ENCODE peak calls at places on chromosomes 16 and 17, in five cellular contexts. A, D, G, J and H are unnamed samples.

GRCh38 chr16:75559564-75560372 is 3.7 kb upstream of the TMEM231 start:
- DNase-seq in A (peak; percentile 27), D (peak; percentile 11), G (peak; percentile 51), J (peak; percentile 71), H (peak; percentile 59)

GRCh38 chr16:1497014-1497598 is 3.9 kb downstream of the TELO2 start:
- DNase-seq in A (no peak), D (no peak), G (no peak), J (no peak), H (no peak)

GRCh38 chr16:82631701-82632685 is 5.2 kb downstream of the CDH13 start:
- DNase-seq in A (peak; percentile 43), D (peak; percentile 17), G (peak; percentile 39), J (no peak), H (peak; percentile 75)

GRCh38 chr16:4021070-4021779 is 95.0 kb downstream of the ADCY9 start:
- DNase-seq in A (no peak), D (no peak), G (peak; percentile 12), J (no peak), H (no peak)

GRCh38 chr17:12342609-12343248 is 322.1 kb downstream of the MAP2K4 start:
- DNase-seq in A (peak; percentile 78), D (peak; percentile 39), G (peak; percentile 56), J (peak; percentile 33), H (peak; percentile 96)

GRCh38 chr16:1296688-1297412 is 12.6 kb upstream of the UBE2I start:
- DNase-seq in A (no peak), D (no peak), G (peak; percentile 39), J (peak; percentile 80), H (peak; percentile 68)

GRCh38 chr16:51636913-51637743 is 486.1 kb upstream of the SALL1 start:
- DNase-seq in A (peak; percentile 82), D (no peak), G (peak; percentile 90), J (no peak), H (peak; percentile 75)

GRCh38 chr17:44308865-44309264 is 464 bp downstream of the RUNDC3A start:
- DNase-seq in A (no peak), D (peak; percentile 6), G (no peak), J (no peak), H (no peak)

GRCh38 chr16:8885674-8886592 is 3.8 kb downstream of the LITAFD start:
- DNase-seq in A (peak; percentile 52), D (no peak), G (no peak), J (peak; percentile 33), H (peak; percentile 76)

GRCh38 chr16:55632259-55632658 is 23.5 kb upstream of the SLC6A2 start:
- DNase-seq in A (no peak), D (no peak), G (no peak), J (no peak), H (no peak)

GRCh38 chr16:49644143-49644460 is 211.8 kb downstream of the ZNF423 start:
- DNase-seq in A (no peak), D (no peak), G (no peak), J (no peak), H (no peak)

GRCh38 chr17:36592316-36592710 is 634 bp downstream of the DHRS11 start:
- DNase-seq in A (peak; percentile 70), D (no peak), G (no peak), J (no peak), H (peak; percentile 88)

GRCh38 chr16:9845661-9846361 is 336.4 kb downstream of the GRIN2A start:
- DNase-seq in A (no peak), D (no peak), G (no peak), J (peak; percentile 88), H (no peak)

GRCh38 chr17:76199466-76199865 is 40.8 kb downstream of the RNF157 start:
- DNase-seq in A (no peak), D (no peak), G (no peak), J (no peak), H (no peak)

GRCh38 chr17:76529643-76530488 is 7.6 kb downstream of the CYGB start:
- DNase-seq in A (no peak), D (no peak), G (peak; percentile 77), J (peak; percentile 95), H (peak; percentile 79)

GRCh38 chr17:14205992-14206461 is 30.6 kb downstream of the CDRT15 start:
- DNase-seq in A (no peak), D (no peak), G (no peak), J (no peak), H (no peak)

GRCh38 chr17:27783440-27783839 is 16.9 kb downstream of the NOS2 start:
- DNase-seq in A (no peak), D (no peak), G (no peak), J (no peak), H (no peak)

GRCh38 chr17:82231312-82231561 is 2.4 kb downstream of the SLC16A3 start:
- DNase-seq in A (no peak), D (no peak), G (no peak), J (peak; percentile 39), H (no peak)

GRCh38 chr16:84331998-84332780 is 36.1 kb upstream of the ATP2C2 start:
- DNase-seq in A (no peak), D (no peak), G (no peak), J (no peak), H (peak; percentile 28)

GRCh38 chr16:64544859-64545258 is 577.0 kb downstream of the CDH11 start:
- DNase-seq in A (no peak), D (no peak), G (no peak), J (no peak), H (no peak)

GRCh38 chr17:64081802-64082799 is 47.8 kb downstream of the ERN1 start:
- DNase-seq in A (no peak), D (peak; percentile 46), G (no peak), J (peak; percentile 77), H (no peak)

GRCh38 chr17:16013943-16014407 is 14.4 kb downstream of the TTC19 start:
- DNase-seq in A (peak; percentile 12), D (peak; percentile 43), G (no peak), J (peak; percentile 87), H (no peak)

GRCh38 chr17:76408037-76408849 is 23.8 kb downstream of the SPHK1 start:
- DNase-seq in A (peak; percentile 84), D (peak; percentile 67), G (peak; percentile 59), J (peak; percentile 37), H (peak; percentile 94)

GRCh38 chr17:81440511-81441244 is 45.4 kb downstream of the BAHCC1 start:
- DNase-seq in A (peak; percentile 95), D (peak; percentile 88), G (peak; percentile 89), J (no peak), H (peak; percentile 97)

GRCh38 chr16:51408357-51408756 is 257.3 kb upstream of the SALL1 start:
- DNase-seq in A (no peak), D (no peak), G (no peak), J (peak; percentile 79), H (no peak)

GRCh38 chr17:59859444-59860025 is 33.2 kb downstream of the TUBD1 start:
- DNase-seq in A (no peak), D (no peak), G (no peak), J (peak; percentile 64), H (no peak)

GRCh38 chr17:74790206-74791066 is 14.3 kb upstream of the NAT9 start:
- DNase-seq in A (no peak), D (no peak), G (no peak), J (no peak), H (no peak)

GRCh38 chr16:67935096-67935401 is 1.6 kb downstream of the PSMB10 start:
- DNase-seq in A (no peak), D (no peak), G (no peak), J (no peak), H (no peak)

GRCh38 chr16:48261569-48261968 is 14.2 kb upstream of the ABCC11 start:
- DNase-seq in A (no peak), D (no peak), G (no peak), J (no peak), H (no peak)

GRCh38 chr17:44863254-44863918 is 15.7 kb downstream of the HIGD1B start:
- DNase-seq in A (no peak), D (no peak), G (no peak), J (no peak), H (no peak)